ENCODE peak calls at places on chromosomes 4 and X, in five cellular contexts. D, X, Q, W and A are unnamed samples. For H3K4me1, the result is how much of the 10 kb centered on the place peaks cover.

GRCh38 chrX:51697397-51697796 is 12.9 kb upstream of the CENPVL1 start:
- DNase-seq in W (no peak), Q (no peak), X (no peak), D (no peak), A (no peak)

GRCh38 chr4:30832652-30833051 is 112.5 kb downstream of the PCDH7 start:
- DNase-seq in X (no peak), W (no peak), Q (no peak), D (no peak), A (no peak)

GRCh38 chr4:77920371-77920770 is 57.7 kb downstream of the MRPL1 start:
- DNase-seq in D (no peak), Q (no peak), W (no peak), X (no peak), A (no peak)

GRCh38 chrX:12210921-12211320 is 72.6 kb downstream of the FRMPD4 start:
- DNase-seq in W (no peak), X (no peak), D (no peak), Q (no peak), A (no peak)

GRCh38 chrX:137926090-137926489 is 360.2 kb downstream of the ZIC3 start:
- DNase-seq in D (no peak), X (no peak), Q (peak), W (no peak), A (no peak)

GRCh38 chrX:19776753-19777152 is 110.6 kb downstream of the SH3KBP1 start:
- DNase-seq in D (no peak), W (no peak), Q (no peak), X (no peak), A (peak)

GRCh38 chrX:98057176-98057575 is 1173.5 kb downstream of the RPA4 start:
- DNase-seq in D (no peak), Q (no peak), W (no peak), X (no peak), A (no peak)

GRCh38 chr4:5019274-5019673 is at the start of gene CYTL1:
- DNase-seq in D (no peak), X (no peak), Q (no peak), W (no peak), A (no peak)

GRCh38 chr4:85478576-85478975 is 3.6 kb downstream of the ARHGAP24 start:
- DNase-seq in D (no peak), Q (no peak), X (no peak), W (no peak), A (no peak)

GRCh38 chr4:77073981-77074865 is 1.6 kb downstream of the CCNI start:
- DNase-seq in Q (no peak), D (no peak), W (no peak), X (no peak), A (no peak)

GRCh38 chrX:85992811-85993229 is 54.5 kb downstream of the CHM start:
- DNase-seq in X (no peak), D (no peak), Q (no peak), W (no peak), A (no peak)

DNA sequence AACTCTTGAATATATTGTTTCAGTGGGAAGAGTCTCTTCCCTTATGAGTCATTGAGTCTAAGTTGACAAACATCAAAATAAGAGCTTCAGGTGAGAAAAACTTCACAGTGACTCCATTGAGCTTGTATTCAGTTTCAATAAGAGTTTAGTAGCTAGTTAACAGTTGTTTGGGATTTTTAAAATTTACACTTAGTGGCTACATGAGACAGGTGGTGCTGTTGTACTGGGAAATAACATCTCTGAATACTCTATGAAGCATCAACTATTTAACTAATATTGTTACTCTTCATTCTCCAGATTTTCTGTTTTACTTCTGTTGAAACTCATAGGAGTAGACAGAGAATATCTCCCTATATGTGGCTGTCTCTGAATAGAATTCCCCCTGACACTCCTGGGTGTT is 1609.1 kb downstream of the C4orf33 start:
- DNase-seq in X (no peak), Q (no peak), D (no peak), W (no peak), A (peak)
- H3K27ac ChIP-seq in X (no peak), Q (no peak), D (no peak), W (no peak), A (peak)

DNA sequence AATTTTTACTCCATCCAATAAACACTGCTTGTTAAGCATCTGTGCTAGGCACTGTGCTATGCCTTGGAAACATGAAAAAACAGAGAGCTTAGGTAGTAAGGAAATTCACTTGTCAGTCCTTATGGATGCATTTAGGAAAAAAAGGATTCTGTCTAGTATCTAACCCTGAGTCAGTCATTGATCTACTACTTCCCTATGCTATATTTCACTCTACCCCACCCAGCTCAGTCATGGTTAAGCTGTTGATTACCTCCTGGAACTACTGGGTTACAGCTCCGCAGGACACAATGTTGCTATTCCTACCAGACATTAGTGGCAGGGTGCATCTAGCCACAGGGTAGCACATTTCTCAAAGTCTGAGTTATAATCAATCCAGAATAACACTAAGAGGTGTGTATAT is 2.9 kb upstream of the USP53 start:
- DNase-seq in W (no peak), X (no peak), Q (no peak), D (no peak), A (no peak)
- H3K4me1 ChIP-seq in W (under half), X (under half), Q (under half), D (under half), A (under half)

DNA sequence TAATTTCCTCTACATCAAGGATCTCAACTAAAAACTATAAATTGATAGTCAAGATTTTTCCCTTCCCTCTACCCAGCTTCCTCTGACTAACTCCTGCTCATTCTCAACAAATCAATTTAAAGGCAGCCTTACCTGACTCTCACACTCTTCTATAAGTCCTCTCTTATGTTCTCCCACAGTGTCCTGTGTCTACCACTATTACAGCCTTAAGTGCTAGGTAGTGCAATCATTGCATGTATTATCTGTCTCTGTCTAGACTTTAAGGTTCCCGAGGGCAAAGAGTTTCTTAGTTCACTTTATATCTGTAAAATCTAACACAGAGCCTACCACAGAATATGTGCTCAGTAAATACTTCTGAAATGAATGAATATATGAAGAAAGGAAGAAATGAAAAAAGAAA is 123.7 kb downstream of the BTC start:
- DNase-seq in W (no peak), D (no peak), Q (no peak), X (no peak), A (no peak)
- H3K27ac ChIP-seq in W (no peak), D (no peak), Q (no peak), X (no peak), A (no peak)

DNA sequence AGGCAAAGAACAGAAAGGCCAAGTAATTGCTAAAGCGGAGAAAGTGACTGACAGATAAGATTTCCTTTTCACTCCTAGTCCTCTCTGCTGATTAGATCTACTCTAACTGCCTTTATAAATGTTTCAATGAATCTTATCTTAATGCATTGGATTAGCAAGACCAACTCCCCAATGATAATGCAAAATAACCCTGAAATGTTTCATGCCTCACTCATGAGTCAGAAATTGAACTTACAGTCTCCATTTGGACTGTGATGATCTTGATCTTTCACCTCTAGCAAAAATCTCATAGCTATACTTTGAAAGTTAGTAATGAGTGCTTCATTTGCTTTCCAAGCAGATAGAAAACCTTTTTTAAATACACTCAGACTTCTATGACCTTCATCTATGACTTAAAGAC is 26.5 kb downstream of the SLC10A7 start:
- DNase-seq in D (no peak), Q (no peak), W (no peak), X (no peak), A (no peak)
- H3K4me1 ChIP-seq in D (under half), Q (under half), W (under half), X (under half), A (under half)

DNA sequence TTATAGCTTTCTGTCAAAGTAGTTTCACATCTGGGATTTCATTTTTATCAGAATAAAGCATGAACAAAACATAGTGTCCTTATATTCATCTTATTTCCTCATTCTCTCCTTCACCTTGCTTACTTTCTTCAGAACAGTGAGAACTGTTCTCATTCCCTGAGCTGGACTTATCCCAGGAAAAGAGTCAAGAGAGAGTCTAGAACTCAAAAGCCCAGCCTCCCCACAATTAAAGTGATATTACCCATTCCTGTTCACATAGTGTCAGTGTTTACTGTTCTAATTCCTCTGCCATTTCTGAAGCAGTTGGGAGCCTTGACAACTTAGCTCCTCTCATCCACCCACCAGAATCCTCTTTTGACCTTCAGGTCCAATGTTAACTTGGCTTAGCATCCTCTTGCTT is 42.9 kb downstream of the RASSF6 start:
- DNase-seq in W (no peak), D (no peak), X (no peak), Q (no peak), A (no peak)
- H3K27ac ChIP-seq in W (no peak), D (no peak), X (no peak), Q (no peak), A (no peak)

DNA sequence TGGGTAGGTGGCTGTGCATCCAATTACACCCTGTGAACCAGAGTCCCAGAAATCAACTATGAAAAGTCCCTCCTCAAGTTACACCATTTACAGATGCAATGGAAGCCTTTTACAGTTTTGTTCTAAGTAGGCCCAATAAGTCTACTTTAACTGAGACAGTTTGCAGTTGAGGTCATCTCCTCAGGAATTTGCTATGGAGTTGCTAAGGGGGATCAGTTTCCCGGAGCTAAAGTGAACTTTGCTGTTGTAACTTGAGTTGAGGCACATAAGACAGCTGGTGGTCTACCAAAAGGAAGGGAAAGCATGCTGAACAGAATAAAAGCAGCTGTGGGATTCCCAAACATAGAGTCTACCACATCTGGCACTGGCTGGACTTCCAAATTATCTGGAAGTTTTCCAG is 121.5 kb upstream of the STK26 start:
- DNase-seq in Q (no peak), X (no peak), W (no peak), D (no peak), A (peak)
- H3K4me1 ChIP-seq in Q (under half), X (under half), W (under half), D (under half), A (under half)